ENCODE peak calls at places on chromosomes 5 and 9, in nine cellular contexts. B, K, O, R, H, Q, Y, Z and V are unnamed samples.

GRCh38 chr5:167919268-167919560 is 372.2 kb upstream of the WWC1 start:
- DNase-seq in B (no peak), K (no peak), O (no peak), R (no peak), H (no peak), Q (no peak), Y (no peak), Z (no peak), V (no peak)

GRCh38 chr9:37531699-37532098 is 44.5 kb downstream of the FBXO10 start:
- DNase-seq in B (no peak), K (no peak), O (no peak), R (no peak), H (no peak), Q (peak), Y (no peak), Z (no peak), V (no peak)

GRCh38 chr5:135881244-135881643 is 14.4 kb downstream of the IL9 start:
- DNase-seq in B (peak), K (no peak), O (no peak), R (no peak), H (no peak), Q (no peak), Y (no peak), Z (no peak), V (no peak)

GRCh38 chr9:76166436-76166959 is 227.7 kb downstream of the RFK start:
- DNase-seq in B (no peak), K (no peak), O (no peak), R (no peak), H (no peak), Q (no peak), Y (no peak), Z (no peak), V (no peak)

GRCh38 chr9:132538071-132538470 is 44.3 kb upstream of the BARHL1 start:
- DNase-seq in B (no peak), K (no peak), O (no peak), R (no peak), H (no peak), Q (peak), Y (no peak), Z (no peak), V (no peak)

GRCh38 chr9:105309531-105309931 is 65.1 kb downstream of the SLC44A1 start:
- DNase-seq in B (peak), K (no peak), O (no peak), R (no peak), H (no peak), Q (no peak), Y (no peak), Z (no peak), V (no peak)

GRCh38 chr9:132639322-132639721 is 30.5 kb downstream of the DDX31 start:
- DNase-seq in B (no peak), K (no peak), O (no peak), R (no peak), H (peak), Q (peak), Y (no peak), Z (no peak), V (no peak)

GRCh38 chr9:115267788-115268187 is 149.8 kb upstream of the TNC start:
- DNase-seq in B (peak), K (no peak), O (no peak), R (no peak), H (peak), Q (no peak), Y (no peak), Z (no peak), V (no peak)

GRCh38 chr9:13263511-13263910 is 16.0 kb downstream of the MPDZ start:
- DNase-seq in B (peak), K (no peak), O (no peak), R (no peak), H (no peak), Q (no peak), Y (no peak), Z (no peak), V (no peak)

GRCh38 chr5:158375531-158375930 is 516.6 kb upstream of the CLINT1 start:
- DNase-seq in B (no peak), K (no peak), O (no peak), R (no peak), H (no peak), Q (no peak), Y (no peak), Z (no peak), V (no peak)

GRCh38 chr5:121890297-121890858 is 38.7 kb downstream of the FTMT start:
- DNase-seq in B (no peak), K (no peak), O (no peak), R (no peak), H (no peak), Q (no peak), Y (no peak), Z (no peak), V (no peak)

GRCh38 chr9:130542457-130543228 is 36.7 kb upstream of the FUBP3 start:
- DNase-seq in B (peak), K (no peak), O (no peak), R (no peak), H (peak), Q (no peak), Y (no peak), Z (no peak), V (no peak)

GRCh38 chr5:40831346-40832210 is 3.4 kb downstream of the RPL37 start:
- DNase-seq in B (no peak), K (no peak), O (no peak), R (no peak), H (no peak), Q (no peak), Y (no peak), Z (no peak), V (no peak)

GRCh38 chr9:126611188-126611587 is 2.5 kb upstream of the LMX1B start:
- DNase-seq in B (no peak), K (no peak), O (no peak), R (no peak), H (no peak), Q (no peak), Y (no peak), Z (no peak), V (no peak)

GRCh38 chr5:174384509-174384947 is 339.0 kb downstream of the NSG2 start:
- DNase-seq in B (peak), K (no peak), O (no peak), R (no peak), H (no peak), Q (no peak), Y (no peak), Z (no peak), V (no peak)

GRCh38 chr9:98318834-98319478 is 63.5 kb upstream of the TBC1D2 start:
- DNase-seq in B (peak), K (no peak), O (no peak), R (no peak), H (peak), Q (no peak), Y (no peak), Z (no peak), V (no peak)

GRCh38 chr9:95096381-95096780 is 221.1 kb downstream of the FANCC start:
- DNase-seq in B (no peak), K (no peak), O (no peak), R (no peak), H (no peak), Q (no peak), Y (peak), Z (no peak), V (no peak)

GRCh38 chr5:55402199-55402598 is 94.4 kb downstream of the MTREX start:
- DNase-seq in B (no peak), K (no peak), O (no peak), R (no peak), H (no peak), Q (no peak), Y (no peak), Z (no peak), V (no peak)

GRCh38 chr5:140881889-140882590 is at the start of gene PCDHA13:
- DNase-seq in B (peak), K (no peak), O (no peak), R (no peak), H (peak), Q (no peak), Y (peak), Z (no peak), V (no peak)

GRCh38 chr5:25453500-25453899 is 808.7 kb upstream of the CDH10 start:
- DNase-seq in B (no peak), K (no peak), O (no peak), R (no peak), H (no peak), Q (no peak), Y (no peak), Z (no peak), V (no peak)
- H3K4me3 ChIP-seq in B (no peak), K (no peak), O (no peak), R (no peak), H (no peak), Q (no peak), Y (no peak), Z (no peak), V (no peak)

DNA sequence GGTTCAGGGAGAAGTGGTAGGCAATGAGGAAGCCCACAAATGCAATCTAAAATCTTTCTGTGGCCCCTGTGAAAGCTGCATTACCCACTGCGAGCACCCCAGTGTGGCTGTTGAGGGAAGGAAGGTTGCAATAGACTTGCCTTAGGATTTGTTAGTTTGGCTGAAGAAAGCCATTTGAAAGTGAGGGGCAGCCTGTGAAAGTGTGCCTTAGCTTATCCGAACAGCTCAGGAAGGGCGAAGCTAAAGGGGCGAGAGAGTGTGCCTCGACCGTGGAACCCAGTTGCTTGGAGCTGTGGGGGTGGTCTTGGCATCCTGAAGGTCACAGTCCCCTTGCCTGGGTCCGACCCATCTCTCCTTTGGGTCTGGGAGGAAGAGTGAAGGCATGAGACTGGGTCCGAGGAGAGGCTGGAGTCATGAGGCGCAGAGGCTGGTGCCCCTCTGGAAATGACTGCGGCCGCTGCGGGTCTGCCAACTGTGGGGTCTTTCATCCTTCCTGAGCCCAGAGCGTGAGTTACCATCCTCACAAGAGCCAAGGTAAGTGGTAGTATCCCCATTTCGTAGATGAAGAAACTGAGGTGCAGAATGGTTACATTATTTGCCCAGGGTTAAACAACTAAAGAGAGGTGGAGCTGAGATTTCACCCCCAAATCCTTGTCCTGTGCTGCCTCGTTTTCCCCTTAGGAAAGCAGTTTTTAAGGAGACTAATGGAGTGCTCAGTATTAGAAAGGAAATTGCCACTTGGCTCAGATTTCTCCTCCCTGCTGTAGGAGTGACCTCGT is 24.4 kb downstream of the SLC25A25 start:
- DNase-seq in B (no peak), K (no peak), O (no peak), R (no peak), H (no peak), Q (no peak), Y (no peak), Z (no peak), V (no peak)
- H3K27ac ChIP-seq in B (peak), K (peak), O (no peak), R (peak), H (no peak), Q (no peak), Y (peak), Z (no peak), V (no peak)

GRCh38 chr9:35834260-35835215 is 5.5 kb downstream of the TMEM8B start:
- DNase-seq in B (no peak), K (no peak), O (peak), R (no peak), H (no peak), Q (no peak), Y (no peak), Z (no peak), V (no peak)
- H3K4me3 ChIP-seq in B (no peak), K (no peak), O (no peak), R (no peak), H (no peak), Q (no peak), Y (no peak), Z (no peak), V (no peak)

GRCh38 chr9:136857606-136858412 is 5.7 kb downstream of the MAMDC4 start:
- DNase-seq in B (no peak), K (peak), O (no peak), R (no peak), H (no peak), Q (peak), Y (no peak), Z (no peak), V (no peak)
- H3K27ac ChIP-seq in B (no peak), K (no peak), O (no peak), R (no peak), H (no peak), Q (no peak), Y (no peak), Z (no peak), V (no peak)

GRCh38 chr5:80206282-80206681 is 49.6 kb downstream of the SERINC5 start:
- DNase-seq in B (peak), K (no peak), O (no peak), R (no peak), H (peak), Q (no peak), Y (no peak), Z (no peak), V (no peak)
- H3K4me3 ChIP-seq in B (peak), K (no peak), O (no peak), R (no peak), H (no peak), Q (no peak), Y (no peak), Z (no peak), V (no peak)